ENCODE peak calls at places on chromosomes 7 and 10, in five cellular contexts. T is adrenal gland; I is body of pancreas; M is PC-3; W is CD8-positive, alpha-beta T cell. R is an unnamed sample. For H3K4me1, the result is how much of the 10 kb centered on the place peaks cover.

GRCh38 chr7:77664715-77665114 is 31.5 kb upstream of the RSBN1L start:
- DNase-seq in T (no peak), I (no peak), M (no peak), W (no peak), R (no peak)

GRCh38 chr7:151404216-151405011 is 5.4 kb downstream of the WDR86 start:
- DNase-seq in T (no peak), I (peak), M (no peak), W (no peak), R (peak)

GRCh38 chr7:11716185-11716584 is 115.8 kb downstream of the THSD7A start:
- DNase-seq in T (no peak), I (peak), M (peak), W (no peak), R (peak)

GRCh38 chr7:137342751-137343482 is 616 bp downstream of the PTN start:
- DNase-seq in T (no peak), I (no peak), M (no peak), W (no peak), R (no peak)

GRCh38 chr10:102421645-102422585 is 1.3 kb downstream of the FBXL15 start:
- DNase-seq in T (peak), I (peak), M (peak), W (no peak), R (no peak)

GRCh38 chr7:131300572-131301466 is 26.9 kb upstream of the MKLN1 start:
- DNase-seq in T (no peak), I (no peak), M (no peak), W (no peak), R (no peak)

GRCh38 chr7:117993377-117994003 is 120.2 kb upstream of the CTTNBP2 start:
- DNase-seq in T (no peak), I (peak), M (peak), W (no peak), R (peak)

GRCh38 chr10:47277352-47278151 is 22.4 kb upstream of the GDF10 start:
- DNase-seq in T (no peak), I (no peak), M (peak), W (no peak), R (no peak)

GRCh38 chr7:104328970-104329825 is 795 bp downstream of the LHFPL3 start:
- DNase-seq in T (no peak), I (no peak), M (no peak), W (no peak), R (no peak)

GRCh38 chr7:148882668-148883232 is 1.3 kb downstream of the EZH2 start:
- DNase-seq in T (no peak), I (no peak), M (peak), W (no peak), R (peak)

GRCh38 chr10:78981257-78981969 is 87.4 kb upstream of the ZMIZ1 start:
- DNase-seq in T (no peak), I (no peak), M (no peak), W (no peak), R (no peak)

GRCh38 chr10:117226813-117227451 is 14.0 kb upstream of the SLC18A2 start:
- DNase-seq in T (no peak), I (peak), M (peak), W (no peak), R (peak)

GRCh38 chr7:12524794-12525386 is 45.6 kb upstream of the SCIN start:
- DNase-seq in T (no peak), I (no peak), M (peak), W (no peak), R (no peak)

GRCh38 chr10:97355571-97355975 is 21.0 kb upstream of the FRAT2 start:
- DNase-seq in T (no peak), I (no peak), M (no peak), W (no peak), R (no peak)

GRCh38 chr7:48811071-48811470 is 113.3 kb upstream of the CDC14C start:
- DNase-seq in T (no peak), I (no peak), M (no peak), W (no peak), R (no peak)

DNA sequence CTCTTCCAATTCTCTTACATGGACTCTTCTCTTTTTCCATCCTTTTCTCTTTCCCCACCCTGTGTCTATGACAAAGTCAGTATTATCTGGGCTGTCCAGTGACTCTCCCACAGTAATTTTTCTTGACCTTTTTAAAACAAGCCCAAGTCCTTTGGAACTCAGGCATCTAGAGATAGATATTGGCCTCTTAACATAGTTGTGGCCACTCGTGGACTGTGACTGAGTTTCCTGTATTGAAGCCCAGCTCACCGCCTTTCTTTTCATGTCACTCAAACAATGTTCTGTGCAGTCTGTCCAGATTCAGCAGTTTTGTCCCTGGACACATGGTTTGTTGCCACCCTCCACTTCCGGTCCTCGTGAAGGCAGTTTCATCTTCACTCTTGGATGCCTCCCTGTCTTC is 110.9 kb upstream of the CDC14C start:
- DNase-seq in T (no peak), I (no peak), M (no peak), W (no peak), R (no peak)
- H3K4me3 ChIP-seq in T (no peak), I (no peak), M (no peak), W (no peak), R (no peak)

GRCh38 chr7:595621-596010 is 76.0 kb upstream of the PDGFA start:
- DNase-seq in T (no peak), I (no peak), M (no peak), W (no peak), R (no peak)
- H3K27ac ChIP-seq in T (no peak), I (no peak), M (no peak), W (no peak), R (no peak)

GRCh38 chr7:3430588-3430987 is 129.5 kb downstream of the SDK1 start:
- DNase-seq in T (no peak), I (no peak), M (no peak), W (no peak), R (no peak)
- H3K4me1 ChIP-seq in T (under half), I (under half), M (under half), W (under half), R (under half)

DNA sequence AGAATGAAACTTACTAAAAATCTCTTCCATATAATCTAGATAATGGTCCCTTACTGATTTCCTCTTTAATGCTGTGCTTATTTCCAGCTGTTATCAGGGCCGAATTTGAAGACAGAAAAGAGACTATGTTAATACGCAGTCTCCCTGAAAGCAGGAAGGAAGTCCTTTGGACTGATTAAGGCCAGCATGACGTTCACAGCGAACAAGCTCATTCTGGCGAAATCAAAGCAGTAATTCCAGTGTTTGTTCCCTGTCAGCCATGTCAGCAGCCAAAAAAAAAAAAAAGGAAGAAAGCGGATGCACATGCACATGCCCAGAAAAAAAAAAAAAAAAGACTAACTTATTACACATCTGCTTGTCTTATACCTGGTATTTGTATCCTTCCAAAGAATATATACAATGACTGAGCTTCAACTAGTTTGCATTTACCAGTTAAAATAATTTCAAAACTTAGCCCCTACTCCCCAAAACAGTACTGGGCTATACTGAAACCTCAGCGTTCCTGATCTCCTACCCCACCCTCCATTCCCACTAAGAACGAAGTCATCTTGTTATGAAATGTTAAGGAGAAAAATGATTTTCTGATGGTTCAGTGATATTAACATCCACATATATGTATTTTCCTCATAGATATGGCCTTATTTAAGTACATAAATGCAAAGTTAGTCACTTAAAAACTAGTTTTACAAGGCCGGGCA is 29.0 kb upstream of the ANAPC16 start:
- DNase-seq in T (no peak), I (peak), M (no peak), W (no peak), R (no peak)
- H3K4me3 ChIP-seq in T (no peak), I (no peak), M (no peak), W (no peak), R (no peak)

GRCh38 chr10:122188706-122189105 is 82.4 kb upstream of the BTBD16 start:
- DNase-seq in T (no peak), I (no peak), M (no peak), W (no peak), R (no peak)
- H3K27ac ChIP-seq in T (no peak), I (no peak), M (no peak), W (no peak), R (no peak)

GRCh38 chr10:132733926-132734325 is 52.0 kb downstream of the NKX6-2 start:
- DNase-seq in T (no peak), I (no peak), M (no peak), W (no peak), R (no peak)

GRCh38 chr10:132735923-132736391 is 50.0 kb downstream of the NKX6-2 start:
- DNase-seq in T (no peak), I (no peak), M (no peak), W (no peak), R (no peak)

GRCh38 chr10:132732518-132732917 is 53.4 kb downstream of the NKX6-2 start:
- DNase-seq in T (no peak), I (no peak), M (no peak), W (no peak), R (no peak)

GRCh38 chr10:132737390-132738048 is 48.4 kb downstream of the NKX6-2 start:
- DNase-seq in T (no peak), I (no peak), M (no peak), W (no peak), R (no peak)

DNA sequence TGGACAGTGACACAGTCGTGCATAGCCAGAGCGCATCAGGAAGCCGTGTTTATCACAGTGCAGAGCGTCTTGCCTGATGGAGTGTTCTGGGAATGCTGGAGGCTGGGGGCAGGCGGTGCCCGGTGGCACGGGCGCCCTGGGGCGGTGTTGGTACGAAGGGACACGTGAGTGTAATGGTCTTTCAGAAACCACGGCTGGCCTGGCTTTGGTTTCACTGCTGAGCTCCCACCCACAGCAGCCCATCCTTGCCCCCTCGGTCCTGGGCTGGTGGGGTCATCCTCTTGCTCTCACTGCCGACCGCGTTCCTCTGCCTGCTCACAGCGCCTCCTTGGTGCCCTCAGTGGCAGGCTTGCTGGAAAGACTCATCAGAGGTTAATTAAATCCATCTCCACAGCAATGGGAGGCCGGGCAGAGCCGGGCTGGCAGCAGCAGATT is 50.6 kb downstream of the NKX6-2 start:
- DNase-seq in T (no peak), I (no peak), M (no peak), W (no peak), R (no peak)
- H3K4me1 ChIP-seq in T (under half), I (under half), M (under half), W (under half), R (under half)

GRCh38 chr10:71966046-71967004 is 2.1 kb downstream of the CHST3 start:
- DNase-seq in T (no peak), I (no peak), M (peak), W (no peak), R (peak)
- H3K4me3 ChIP-seq in T (peak), I (no peak), M (peak), W (no peak), R (peak)

GRCh38 chr10:12129222-12130111 is at the start of gene SEC61A2:
- DNase-seq in T (peak), I (peak), M (peak), W (peak), R (peak)

GRCh38 chr10:12135631-12136030 is 6.2 kb downstream of the SEC61A2 start:
- DNase-seq in T (no peak), I (no peak), M (no peak), W (no peak), R (no peak)

DNA sequence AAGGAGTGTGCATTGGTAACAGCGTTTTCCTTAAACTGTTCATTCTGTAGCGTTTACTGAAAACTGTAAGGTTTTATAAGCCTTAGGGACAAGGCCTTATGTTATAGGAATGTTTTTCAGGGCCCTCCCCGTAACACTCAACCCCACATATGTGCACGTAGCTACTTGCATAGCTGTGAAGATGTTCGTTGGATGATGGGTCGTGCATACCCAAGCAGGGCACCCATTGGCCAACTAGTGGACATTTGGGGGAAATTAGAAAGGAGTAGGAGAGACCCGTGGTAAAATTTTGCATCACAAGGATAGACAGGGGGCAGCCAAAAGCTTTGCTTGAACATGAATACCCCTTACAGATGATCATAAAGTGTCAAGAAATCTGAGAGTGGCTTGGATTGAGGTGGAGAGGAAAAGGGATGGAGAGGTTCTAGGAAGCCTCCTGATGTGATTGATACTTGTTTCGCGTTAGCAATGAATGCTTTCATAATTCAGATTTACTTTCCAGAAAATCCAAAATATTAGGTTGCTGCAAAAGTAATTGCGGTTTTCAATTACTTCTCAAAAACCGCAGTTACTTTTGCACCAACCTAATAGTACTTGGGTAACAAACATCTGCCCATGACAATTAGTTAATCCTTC is 878 bp downstream of the SEC61A2 start:
- DNase-seq in T (peak), I (peak), M (peak), W (no peak), R (peak)
- H3K27ac ChIP-seq in T (no peak), I (no peak), M (no peak), W (peak), R (no peak)

R was measured in SJSA1.